ENCODE peak calls at places on chromosomes 1 and 21, in four cellular contexts. One of them, this sample, is unnamed. For H3K4me1, the result is how much of the 10 kb centered on the place peaks cover.

GRCh38 chr1:34970220-34970735 is 14.9 kb downstream of the TMEM35B start:
- DNase-seq in tibial nerve: no peak
- DNase-seq in prostate gland: no peak
- DNase-seq in lower lobe of right lung: no peak
- DNase-seq in this sample: no peak

GRCh38 chr21:42121792-42122191 is 50.7 kb downstream of the UMODL1 start:
- DNase-seq in tibial nerve: no peak
- DNase-seq in prostate gland: peak
- DNase-seq in lower lobe of right lung: no peak
- DNase-seq in this sample: no peak

GRCh38 chr1:75174031-75174760 is 40.0 kb downstream of the LHX8 start:
- DNase-seq in tibial nerve: no peak
- DNase-seq in prostate gland: no peak
- DNase-seq in lower lobe of right lung: peak
- DNase-seq in this sample: no peak

GRCh38 chr1:7048395-7048794 is 263.1 kb downstream of the CAMTA1 start:
- DNase-seq in tibial nerve: no peak
- DNase-seq in prostate gland: no peak
- DNase-seq in lower lobe of right lung: no peak
- DNase-seq in this sample: no peak

GRCh38 chr1:113978863-113979702 is at the start of gene OLFML3:
- DNase-seq in tibial nerve: peak
- DNase-seq in prostate gland: peak
- DNase-seq in lower lobe of right lung: peak
- DNase-seq in this sample: peak

GRCh38 chr1:183568176-183569041 is 21.9 kb downstream of the NCF2 start:
- DNase-seq in tibial nerve: no peak
- DNase-seq in prostate gland: no peak
- DNase-seq in lower lobe of right lung: no peak
- DNase-seq in this sample: no peak

GRCh38 chr1:228157381-228158126 is 7.8 kb downstream of the GJC2 start:
- DNase-seq in tibial nerve: no peak
- DNase-seq in prostate gland: no peak
- DNase-seq in lower lobe of right lung: peak
- DNase-seq in this sample: peak

GRCh38 chr1:174023438-174023837 is 1.3 kb upstream of the RC3H1 start:
- DNase-seq in tibial nerve: no peak
- DNase-seq in prostate gland: peak
- DNase-seq in lower lobe of right lung: no peak
- DNase-seq in this sample: no peak

GRCh38 chr1:246187834-246188372 is 319.2 kb downstream of the SMYD3 start:
- DNase-seq in tibial nerve: no peak
- DNase-seq in prostate gland: no peak
- DNase-seq in lower lobe of right lung: no peak
- DNase-seq in this sample: no peak

GRCh38 chr1:25924454-25924853 is 18.2 kb upstream of the STMN1 start:
- DNase-seq in tibial nerve: no peak
- DNase-seq in prostate gland: no peak
- DNase-seq in lower lobe of right lung: no peak
- DNase-seq in this sample: no peak

GRCh38 chr1:168085401-168085872 is 51.3 kb downstream of the GPR161 start:
- DNase-seq in tibial nerve: peak
- DNase-seq in prostate gland: peak
- DNase-seq in lower lobe of right lung: no peak
- DNase-seq in this sample: peak

GRCh38 chr1:58620926-58621325 is 43.9 kb upstream of the TACSTD2 start:
- DNase-seq in tibial nerve: no peak
- DNase-seq in prostate gland: no peak
- DNase-seq in lower lobe of right lung: no peak
- DNase-seq in this sample: no peak

GRCh38 chr1:2413495-2414296 is 1.3 kb upstream of the PEX10 start:
- DNase-seq in tibial nerve: no peak
- DNase-seq in prostate gland: no peak
- DNase-seq in lower lobe of right lung: no peak
- DNase-seq in this sample: no peak

GRCh38 chr1:3732747-3733602 is 19.3 kb upstream of the CCDC27 start:
- DNase-seq in tibial nerve: no peak
- DNase-seq in prostate gland: no peak
- DNase-seq in lower lobe of right lung: no peak
- DNase-seq in this sample: no peak

GRCh38 chr1:93702102-93702827 is 20.6 kb upstream of the BCAR3 start:
- DNase-seq in tibial nerve: no peak
- DNase-seq in prostate gland: no peak
- DNase-seq in lower lobe of right lung: no peak
- DNase-seq in this sample: peak

GRCh38 chr1:7549693-7550161 is 221.4 kb upstream of the VAMP3 start:
- DNase-seq in tibial nerve: no peak
- DNase-seq in prostate gland: no peak
- DNase-seq in lower lobe of right lung: peak
- DNase-seq in this sample: no peak

GRCh38 chr1:153670257-153670858 is 435 bp downstream of the ILF2 start:
- DNase-seq in tibial nerve: no peak
- DNase-seq in prostate gland: no peak
- DNase-seq in lower lobe of right lung: peak
- DNase-seq in this sample: no peak

GRCh38 chr1:112396668-112397025 is 633 bp downstream of the CTTNBP2NL start:
- DNase-seq in tibial nerve: no peak
- DNase-seq in prostate gland: no peak
- DNase-seq in lower lobe of right lung: no peak
- DNase-seq in this sample: no peak

GRCh38 chr1:2465371-2466269 is 10.5 kb upstream of the PLCH2 start:
- DNase-seq in tibial nerve: no peak
- DNase-seq in prostate gland: no peak
- DNase-seq in lower lobe of right lung: no peak
- DNase-seq in this sample: no peak

GRCh38 chr1:50970508-50970885 is 452 bp downstream of the CDKN2C start:
- DNase-seq in tibial nerve: no peak
- DNase-seq in prostate gland: no peak
- DNase-seq in lower lobe of right lung: no peak
- DNase-seq in this sample: no peak
- H3K27ac ChIP-seq in tibial nerve: peak
- H3K27ac ChIP-seq in prostate gland: peak
- H3K27ac ChIP-seq in lower lobe of right lung: peak
- H3K27ac ChIP-seq in this sample: peak

GRCh38 chr21:40140675-40141074 is 273.4 kb downstream of the PCP4 start:
- DNase-seq in tibial nerve: no peak
- DNase-seq in prostate gland: no peak
- DNase-seq in lower lobe of right lung: no peak
- DNase-seq in this sample: no peak

GRCh38 chr21:40141621-40142020 is 274.4 kb downstream of the PCP4 start:
- DNase-seq in tibial nerve: no peak
- DNase-seq in prostate gland: no peak
- DNase-seq in lower lobe of right lung: no peak
- DNase-seq in this sample: no peak

GRCh38 chr21:40146201-40146890 is 279.1 kb downstream of the PCP4 start:
- DNase-seq in tibial nerve: no peak
- DNase-seq in prostate gland: no peak
- DNase-seq in lower lobe of right lung: no peak
- DNase-seq in this sample: no peak

GRCh38 chr21:40139636-40140035 is 272.4 kb downstream of the PCP4 start:
- DNase-seq in tibial nerve: no peak
- DNase-seq in prostate gland: no peak
- DNase-seq in lower lobe of right lung: no peak
- DNase-seq in this sample: no peak

GRCh38 chr21:40143822-40144525 is 276.7 kb downstream of the PCP4 start:
- DNase-seq in tibial nerve: peak
- DNase-seq in prostate gland: peak
- DNase-seq in lower lobe of right lung: no peak
- DNase-seq in this sample: peak
- H3K4me1 ChIP-seq in tibial nerve: under half
- H3K4me1 ChIP-seq in prostate gland: under half
- H3K4me1 ChIP-seq in lower lobe of right lung: under half
- H3K4me1 ChIP-seq in this sample: under half

DNA sequence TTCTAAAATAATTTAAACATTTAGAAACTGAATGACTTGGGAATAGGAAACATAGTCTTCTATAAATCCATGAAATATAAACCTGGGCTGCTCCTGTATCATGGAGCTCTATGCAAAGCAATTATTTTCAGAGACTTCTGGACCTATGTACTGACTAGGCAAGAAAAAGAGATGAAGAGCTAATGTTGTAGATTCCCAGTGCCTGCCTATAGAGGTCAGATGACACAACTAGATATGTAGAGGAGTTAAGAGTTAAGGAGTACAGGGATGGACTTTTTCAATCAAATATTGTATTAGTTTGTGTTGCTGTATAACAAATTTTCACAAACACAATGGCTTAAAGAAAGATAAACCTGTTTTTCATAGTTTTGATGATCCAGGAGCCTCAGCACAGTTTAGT is 1434.5 kb downstream of the KCNT2 start:
- DNase-seq in tibial nerve: no peak
- DNase-seq in prostate gland: no peak
- DNase-seq in lower lobe of right lung: no peak
- DNase-seq in this sample: no peak
- TF ChIP-seq CTCF in tibial nerve: no peak
- TF ChIP-seq CTCF in prostate gland: no peak
- TF ChIP-seq CTCF in lower lobe of right lung: no peak
- TF ChIP-seq CTCF in this sample: no peak

DNA sequence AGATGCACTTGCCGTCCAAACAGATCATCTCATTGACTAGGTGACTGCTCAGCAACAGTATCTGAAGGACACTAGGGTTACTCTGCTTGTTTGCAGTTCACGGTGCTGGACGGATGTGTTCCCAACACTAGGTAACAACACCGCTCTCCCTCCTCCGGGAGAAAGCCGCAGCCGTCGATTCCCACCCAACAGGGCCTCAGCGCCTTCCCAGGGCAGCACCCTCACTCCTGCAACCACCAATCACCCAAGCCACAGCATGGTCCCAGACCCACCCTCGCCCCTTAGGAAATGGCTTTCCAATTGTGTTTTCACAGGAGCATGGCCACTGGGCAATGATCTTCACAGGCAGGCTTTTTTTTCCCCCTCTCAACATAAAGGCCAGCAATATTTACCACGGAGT is 779 bp downstream of the TLR5 start:
- DNase-seq in tibial nerve: no peak
- DNase-seq in prostate gland: no peak
- DNase-seq in lower lobe of right lung: no peak
- DNase-seq in this sample: no peak
- H3K27ac ChIP-seq in tibial nerve: peak
- H3K27ac ChIP-seq in prostate gland: peak
- H3K27ac ChIP-seq in lower lobe of right lung: peak
- H3K27ac ChIP-seq in this sample: peak

DNA sequence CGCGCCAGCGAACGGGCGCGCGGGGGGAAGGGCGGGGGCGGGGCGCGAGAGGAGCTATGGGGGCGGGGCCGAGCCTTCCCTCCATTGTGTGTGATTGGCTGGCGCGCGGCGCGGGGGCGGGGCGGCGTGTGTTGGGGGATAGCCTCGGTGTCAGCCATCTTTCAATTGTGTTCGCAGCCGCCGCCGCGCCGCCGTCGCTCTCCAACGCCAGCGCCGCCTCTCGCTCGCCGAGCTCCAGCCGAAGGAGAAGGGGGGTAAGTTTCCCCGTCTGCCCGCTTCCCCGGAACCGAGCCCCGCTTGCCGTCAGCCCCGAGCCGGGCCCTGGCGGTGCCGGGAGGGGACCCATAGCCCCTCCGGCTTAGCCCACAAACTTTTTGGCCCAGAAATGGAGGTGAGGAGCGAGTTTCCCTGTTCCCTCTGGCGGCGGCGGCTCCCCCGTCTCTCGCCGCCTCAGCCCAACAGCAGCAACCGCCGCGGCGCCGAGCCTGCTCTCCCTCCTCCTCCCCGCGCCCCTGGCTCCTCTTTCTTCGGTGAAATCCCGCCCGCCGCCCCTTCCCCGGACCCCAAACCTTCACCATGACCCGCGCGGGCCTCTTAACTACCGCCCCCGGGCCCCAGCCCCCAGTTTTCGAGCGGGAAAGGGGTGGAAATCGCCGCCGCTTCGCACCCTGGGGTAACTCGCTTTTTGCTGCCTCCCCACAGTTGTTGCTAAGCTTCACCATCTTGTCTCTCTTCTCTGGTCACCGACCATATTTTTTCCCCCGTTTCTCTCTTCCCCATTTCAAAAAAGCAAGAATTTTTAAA is at the start of gene H3-3A:
- DNase-seq in tibial nerve: peak
- DNase-seq in prostate gland: peak
- DNase-seq in lower lobe of right lung: peak
- DNase-seq in this sample: peak
- H3K4me1 ChIP-seq in tibial nerve: under half
- H3K4me1 ChIP-seq in prostate gland: under half
- H3K4me1 ChIP-seq in lower lobe of right lung: under half
- H3K4me1 ChIP-seq in this sample: half or more